ENCODE peak calls at places on chromosomes 1 and 21, in nine cellular contexts. V is H1, Z is esophagus squamous epithelium, P is left lung, T is keratinocyte, H is IMR-90, E is right lobe of liver, A is fibroblast of lung, Y is Peyer's patch. N is an unnamed sample.

GRCh38 chr1:89881415-89882058 is 60.7 kb downstream of the LRRC8D start:
- DNase-seq in V (no peak), Z (no peak), P (no peak), T (no peak), H (no peak), E (no peak), A (no peak), Y (no peak), N (no peak)

GRCh38 chr1:8112611-8113256 is 86.6 kb upstream of the ERRFI1 start:
- DNase-seq in V (no peak), Z (no peak), P (no peak), T (no peak), H (no peak), E (no peak), A (no peak), Y (no peak), N (no peak)

GRCh38 chr1:172662464-172663109 is 3.7 kb downstream of the FASLG start:
- DNase-seq in V (no peak), Z (peak; percentile 2), P (peak; percentile 39), T (peak; percentile 32), H (peak; percentile 86), E (no peak), A (peak; percentile 58), Y (peak; percentile 60), N (peak; percentile 58)

GRCh38 chr1:219472596-219472995 is 140.3 kb downstream of the ZC3H11B start:
- DNase-seq in V (no peak), Z (no peak), P (no peak), T (no peak), H (no peak), E (no peak), A (no peak), Y (no peak), N (no peak)

GRCh38 chr21:42107881-42108553 is 36.9 kb downstream of the UMODL1 start:
- DNase-seq in V (no peak), Z (no peak), P (peak; percentile 61), T (no peak), H (peak; percentile 65), E (peak; percentile 80), A (peak; percentile 48), Y (peak; percentile 80), N (peak; percentile 63)

GRCh38 chr21:29104239-29104708 is 26.2 kb upstream of the MAP3K7CL start:
- DNase-seq in V (no peak), Z (no peak), P (no peak), T (no peak), H (peak; percentile 30), E (no peak), A (no peak), Y (no peak), N (no peak)

GRCh38 chr1:100352267-100353072 is at the start of gene CDC14A:
- DNase-seq in V (peak; percentile 94), Z (peak; percentile 69), P (peak; percentile 95), T (no peak), H (peak; percentile 94), E (peak; percentile 94), A (peak; percentile 96), Y (peak; percentile 90), N (peak; percentile 96)

GRCh38 chr1:185062710-185063370 is 17.5 kb downstream of the RNF2 start:
- DNase-seq in V (no peak), Z (no peak), P (no peak), T (no peak), H (peak; percentile 68), E (no peak), A (peak; percentile 23), Y (no peak), N (no peak)

GRCh38 chr21:43982489-43983078 is 29.5 kb upstream of the TRAPPC10 start:
- DNase-seq in V (no peak), Z (no peak), P (no peak), T (no peak), H (no peak), E (no peak), A (no peak), Y (no peak), N (no peak)

GRCh38 chr21:29290245-29290644 is 8.5 kb upstream of the BACH1 start:
- DNase-seq in V (no peak), Z (no peak), P (no peak), T (no peak), H (no peak), E (no peak), A (no peak), Y (no peak), N (no peak)

GRCh38 chr1:91900538-91900937 is 14.6 kb upstream of the TGFBR3 start:
- DNase-seq in V (no peak), Z (no peak), P (no peak), T (no peak), H (peak; percentile 96), E (no peak), A (peak; percentile 89), Y (no peak), N (no peak)

GRCh38 chr1:183632087-183632486 is 3.5 kb downstream of the ARPC5 start:
- DNase-seq in V (no peak), Z (no peak), P (no peak), T (no peak), H (peak; percentile 79), E (no peak), A (peak; percentile 82), Y (no peak), N (no peak)

GRCh38 chr1:6144175-6144574 is 35.9 kb downstream of the CHD5 start:
- DNase-seq in V (no peak), Z (no peak), P (no peak), T (no peak), H (no peak), E (no peak), A (no peak), Y (no peak), N (no peak)

GRCh38 chr1:210467440-210468040 is 138.8 kb downstream of the HHAT start:
- DNase-seq in V (no peak), Z (no peak), P (no peak), T (no peak), H (peak; percentile 1), E (no peak), A (no peak), Y (no peak), N (no peak)

GRCh38 chr1:59071289-59071688 is 225.6 kb upstream of the FGGY start:
- DNase-seq in V (no peak), Z (no peak), P (no peak), T (no peak), H (no peak), E (no peak), A (no peak), Y (no peak), N (no peak)

GRCh38 chr1:32498751-32499150 is 33.9 kb downstream of the ZBTB8B start:
- DNase-seq in V (no peak), Z (no peak), P (no peak), T (no peak), H (no peak), E (no peak), A (no peak), Y (no peak), N (no peak)

GRCh38 chr1:32496127-32496526 is 31.3 kb downstream of the ZBTB8B start:
- DNase-seq in V (no peak), Z (no peak), P (no peak), T (no peak), H (peak; percentile 55), E (no peak), A (peak; percentile 59), Y (no peak), N (no peak)

GRCh38 chr1:32503153-32503552 is 36.1 kb upstream of the ZBTB8A start:
- DNase-seq in V (no peak), Z (no peak), P (no peak), T (no peak), H (no peak), E (no peak), A (no peak), Y (no peak), N (no peak)

GRCh38 chr1:32501865-32502264 is 37.0 kb downstream of the ZBTB8B start:
- DNase-seq in V (no peak), Z (no peak), P (no peak), T (no peak), H (no peak), E (no peak), A (no peak), Y (no peak), N (peak; percentile 29)

GRCh38 chr1:32500387-32501209 is 35.7 kb downstream of the ZBTB8B start:
- DNase-seq in V (peak; percentile 80), Z (no peak), P (peak; percentile 63), T (no peak), H (peak; percentile 49), E (peak; percentile 67), A (peak; percentile 49), Y (peak; percentile 78), N (peak; percentile 86)
- TF ChIP-seq CTCF in V (peak; percentile 19), Z (peak; percentile 48), P (no peak), T (no peak), H (no peak), E (no peak), A (no peak), Y (peak; percentile 48), N (peak; percentile 30)

DNA sequence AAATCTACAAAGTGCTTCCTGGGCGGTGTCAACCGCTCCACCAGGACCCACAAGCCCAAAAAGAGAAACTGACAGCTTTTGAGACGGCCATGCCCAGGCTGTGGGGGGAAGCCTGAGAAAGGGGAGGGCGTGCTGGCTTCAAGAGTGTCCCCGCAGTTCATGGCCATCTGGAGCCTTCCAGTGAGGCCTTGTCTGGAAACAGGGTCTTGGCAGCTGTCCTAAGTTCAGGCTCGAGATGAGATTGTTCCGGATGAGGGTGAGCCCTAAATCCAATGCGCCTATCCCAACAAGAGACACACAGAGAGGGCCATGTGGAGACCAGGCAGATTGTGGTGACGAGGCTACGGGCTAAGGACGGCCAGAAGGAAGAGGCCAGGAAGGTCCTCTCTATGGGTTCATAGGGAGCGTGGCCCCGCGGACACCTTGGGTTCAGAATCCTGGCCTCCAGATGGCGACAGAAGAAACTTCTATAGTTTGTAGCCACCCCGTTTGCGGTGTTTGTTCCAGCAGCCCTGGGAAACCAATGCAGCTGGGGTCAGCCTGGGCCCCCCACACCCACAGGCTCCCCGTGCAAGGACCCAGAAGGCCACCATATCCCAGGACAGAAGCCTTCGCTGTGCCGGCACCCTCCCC is 70.2 kb downstream of the ARHGEF16 start:
- DNase-seq in V (no peak), Z (no peak), P (no peak), T (no peak), H (no peak), E (no peak), A (no peak), Y (no peak), N (no peak)
- H3K4me1 ChIP-seq in V (no peaks in the 10 kb centered on the region), Z (peaks cover 8% of the 10 kb centered on the region), P (peaks cover 3% of the 10 kb centered on the region), T (peaks cover under 1% of the 10 kb centered on the region), H (no peaks in the 10 kb centered on the region), E (no peaks in the 10 kb centered on the region), A (no peaks in the 10 kb centered on the region), Y (peaks cover 4% of the 10 kb centered on the region), N (peaks cover 7% of the 10 kb centered on the region)

GRCh38 chr1:22527555-22528296 is 35.6 kb upstream of the EPHA8 start:
- DNase-seq in V (no peak), Z (no peak), P (no peak), T (no peak), H (no peak), E (no peak), A (peak; percentile 14), Y (no peak), N (peak; percentile 20)
- H3K36me3 ChIP-seq in V (peaks cover 16% of the 10 kb centered on the region), Z (peaks cover 55% of the 10 kb centered on the region), P (peaks cover 75% of the 10 kb centered on the region), T (peaks cover 22% of the 10 kb centered on the region), H (peaks cover 28% of the 10 kb centered on the region), E (peaks cover 46% of the 10 kb centered on the region), A (peaks cover 3% of the 10 kb centered on the region), Y (no peaks in the 10 kb centered on the region), N (peaks cover 64% of the 10 kb centered on the region)

DNA sequence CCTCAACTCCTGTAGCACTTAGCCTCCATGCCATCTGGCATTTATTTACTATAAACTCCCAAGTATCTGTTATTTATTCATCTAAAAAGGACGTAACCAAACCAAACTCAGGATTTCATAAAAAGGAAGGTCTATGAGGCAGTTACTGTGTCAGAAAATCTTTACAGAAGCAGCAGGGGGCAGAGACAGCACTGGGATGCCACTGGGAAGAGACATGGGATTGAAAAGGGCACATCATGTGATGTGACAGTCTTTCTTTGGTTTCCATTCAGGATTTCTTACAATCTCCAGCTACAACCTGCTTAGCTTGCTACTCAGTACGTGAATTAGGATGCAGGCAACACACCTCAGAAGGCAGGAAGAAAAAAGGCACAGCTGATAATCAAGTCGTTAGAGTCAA is 31.2 kb downstream of the SPRTN start:
- DNase-seq in V (no peak), Z (no peak), P (no peak), T (no peak), H (no peak), E (no peak), A (no peak), Y (no peak), N (no peak)
- TF ChIP-seq CTCF in V (no peak), Z (no peak), P (no peak), T (peak; percentile 6), H (no peak), E (no peak), A (no peak), Y (no peak), N (peak; percentile 7)